ENCODE peak calls at places on chromosomes 2 and 18, in ten cellular contexts. L is neural crest cell; U is stimulated activated CD8-positive, alpha-beta memory T cell treated with anti-CD3 and anti-CD28 coated beads, Interleukin-7, amount 100 ng/mL, for 1 hour; F is fibroblast of pulmonary artery; G is fibroblast of the conjunctiva; V is B cell; E is WTC11; N is AG20443; D is heart right ventricle; P is sciatic nerve. S is an unnamed sample.

GRCh38 chr2:125901278-125901677 is 754.7 kb upstream of the GYPC start:
- DNase-seq in E (no peak), P (no peak), V (no peak), F (no peak), U (no peak), G (no peak), D (no peak), L (no peak), N (no peak), S (no peak)

GRCh38 chr2:177883177-177883576 is 189.4 kb downstream of the PDE11A start:
- DNase-seq in P (no peak), U (no peak), L (no peak), V (no peak), G (no peak), E (no peak), N (no peak), D (no peak), F (no peak), S (no peak)

GRCh38 chr2:16121231-16121985 is 181.1 kb downstream of the MYCN start:
- DNase-seq in L (no peak), E (no peak), U (no peak), D (no peak), N (no peak), P (no peak), F (no peak), V (no peak), G (no peak), S (no peak)

GRCh38 chr18:79567481-79568147 is 112.0 kb upstream of the CTDP1 start:
- DNase-seq in L (no peak), N (peak), P (peak), G (peak), F (peak), U (no peak), E (peak), D (peak), V (no peak), S (peak)

GRCh38 chr2:173961346-173961705 is 3.8 kb downstream of the SP3 start:
- DNase-seq in V (no peak), F (no peak), L (no peak), P (no peak), G (no peak), D (no peak), E (no peak), U (no peak), N (no peak), S (no peak)

GRCh38 chr2:241813806-241814570 is 5.0 kb downstream of the NEU4 start:
- DNase-seq in L (no peak), U (no peak), E (no peak), P (no peak), D (no peak), V (peak), N (no peak), F (no peak), G (no peak), S (no peak)

GRCh38 chr2:140580799-140581198 is 1550.0 kb downstream of the LRP1B start:
- DNase-seq in L (no peak), F (peak), D (no peak), G (peak), V (no peak), N (no peak), E (no peak), U (no peak), P (no peak), S (no peak)

GRCh38 chr2:201348758-201349157 is 8.4 kb downstream of the FLACC1 start:
- DNase-seq in P (no peak), E (no peak), N (no peak), U (no peak), V (no peak), G (no peak), L (no peak), D (no peak), F (no peak), S (no peak)

GRCh38 chr2:57575703-57576268 is 470.8 kb upstream of the VRK2 start:
- DNase-seq in F (no peak), V (no peak), L (no peak), P (no peak), E (no peak), D (no peak), N (no peak), G (no peak), U (no peak), S (no peak)

GRCh38 chr2:62705859-62706720 is 577 bp downstream of the EHBP1 start:
- DNase-seq in L (peak), E (peak), U (no peak), F (peak), P (peak), N (peak), V (no peak), G (peak), D (peak), S (peak)

S was measured in amniotic stem cell.